ENCODE peak calls at places on chromosomes 1 and 21, in six cellular contexts. One of them, this sample, is unnamed.

GRCh38 chr21:34840693-34841092 is 171.9 kb downstream of the CLIC6 start:
- DNase-seq in transverse colon: no peak
- DNase-seq in A673: no peak
- DNase-seq in H7: no peak
- DNase-seq in GM23248: no peak
- DNase-seq in epithelial cell of proximal tubule: no peak
- DNase-seq in this sample: no peak

GRCh38 chr1:97200627-97201026 is 479.0 kb downstream of the PTBP2 start:
- DNase-seq in epithelial cell of proximal tubule: no peak
- DNase-seq in H7: no peak
- DNase-seq in GM23248: no peak
- DNase-seq in transverse colon: no peak
- DNase-seq in A673: no peak
- DNase-seq in this sample: no peak

GRCh38 chr21:29232601-29233541 is 65.9 kb upstream of the BACH1 start:
- DNase-seq in H7: no peak
- DNase-seq in epithelial cell of proximal tubule: peak; percentile 56
- DNase-seq in GM23248: peak; percentile 85
- DNase-seq in transverse colon: no peak
- DNase-seq in A673: peak; percentile 61
- DNase-seq in this sample: peak; percentile 61

GRCh38 chr1:44038876-44039657 is 7.8 kb upstream of the SLC6A9 start:
- DNase-seq in transverse colon: no peak
- DNase-seq in epithelial cell of proximal tubule: no peak
- DNase-seq in GM23248: peak; percentile 61
- DNase-seq in A673: no peak
- DNase-seq in H7: no peak
- DNase-seq in this sample: peak; percentile 24

GRCh38 chr1:184878602-184879001 is 95.7 kb downstream of the NIBAN1 start:
- DNase-seq in GM23248: no peak
- DNase-seq in transverse colon: no peak
- DNase-seq in A673: no peak
- DNase-seq in H7: no peak
- DNase-seq in epithelial cell of proximal tubule: no peak
- DNase-seq in this sample: no peak

GRCh38 chr1:21294266-21295058 is 4.2 kb upstream of the ECE1 start:
- DNase-seq in epithelial cell of proximal tubule: no peak
- DNase-seq in H7: no peak
- DNase-seq in transverse colon: peak; percentile 80
- DNase-seq in A673: no peak
- DNase-seq in GM23248: peak; percentile 67
- DNase-seq in this sample: no peak

GRCh38 chr1:109786107-109786470 is 22.4 kb upstream of the EPS8L3 start:
- DNase-seq in GM23248: no peak
- DNase-seq in epithelial cell of proximal tubule: no peak
- DNase-seq in H7: no peak
- DNase-seq in A673: no peak
- DNase-seq in transverse colon: peak; percentile 8
- DNase-seq in this sample: no peak

GRCh38 chr1:35461966-35462651 is 95.1 kb downstream of the KIAA0319L start:
- DNase-seq in A673: no peak
- DNase-seq in GM23248: no peak
- DNase-seq in epithelial cell of proximal tubule: no peak
- DNase-seq in transverse colon: no peak
- DNase-seq in H7: no peak
- DNase-seq in this sample: no peak

GRCh38 chr1:221089803-221090202 is 210.6 kb downstream of the HLX start:
- DNase-seq in GM23248: no peak
- DNase-seq in H7: no peak
- DNase-seq in epithelial cell of proximal tubule: no peak
- DNase-seq in A673: no peak
- DNase-seq in transverse colon: no peak
- DNase-seq in this sample: no peak

GRCh38 chr1:16067127-16067768 is 6.2 kb downstream of the FAM131C start:
- DNase-seq in transverse colon: peak; percentile 49
- DNase-seq in GM23248: no peak
- DNase-seq in epithelial cell of proximal tubule: peak; percentile 48
- DNase-seq in A673: no peak
- DNase-seq in H7: peak; percentile 80
- DNase-seq in this sample: no peak

GRCh38 chr21:32844653-32845443 is 73.3 kb upstream of the PAXBP1 start:
- DNase-seq in A673: peak; percentile 80
- DNase-seq in GM23248: peak; percentile 95
- DNase-seq in H7: no peak
- DNase-seq in epithelial cell of proximal tubule: no peak
- DNase-seq in transverse colon: no peak
- DNase-seq in this sample: peak; percentile 74

GRCh38 chr1:199033709-199034108 is 394.9 kb downstream of the PTPRC start:
- DNase-seq in epithelial cell of proximal tubule: no peak
- DNase-seq in A673: no peak
- DNase-seq in GM23248: no peak
- DNase-seq in transverse colon: no peak
- DNase-seq in H7: no peak
- DNase-seq in this sample: no peak

GRCh38 chr1:156615946-156616345 is 3.3 kb upstream of the HAPLN2 start:
- DNase-seq in transverse colon: no peak
- DNase-seq in epithelial cell of proximal tubule: no peak
- DNase-seq in GM23248: no peak
- DNase-seq in A673: no peak
- DNase-seq in H7: no peak
- DNase-seq in this sample: no peak

GRCh38 chr1:37593726-37594125 is 2.0 kb downstream of the GNL2 start:
- DNase-seq in A673: no peak
- DNase-seq in epithelial cell of proximal tubule: no peak
- DNase-seq in transverse colon: no peak
- DNase-seq in H7: no peak
- DNase-seq in GM23248: no peak
- DNase-seq in this sample: no peak

GRCh38 chr1:37599940-37600339 is 4.2 kb upstream of the GNL2 start:
- DNase-seq in GM23248: no peak
- DNase-seq in H7: no peak
- DNase-seq in transverse colon: no peak
- DNase-seq in epithelial cell of proximal tubule: no peak
- DNase-seq in A673: no peak
- DNase-seq in this sample: no peak

GRCh38 chr1:37595440-37596181 is at the start of gene GNL2:
- DNase-seq in epithelial cell of proximal tubule: peak; percentile 54
- DNase-seq in transverse colon: peak; percentile 98
- DNase-seq in A673: peak; percentile 97
- DNase-seq in GM23248: peak; percentile 100
- DNase-seq in H7: peak; percentile 98
- DNase-seq in this sample: peak; percentile 94

GRCh38 chr1:37601441-37601840 is 5.7 kb upstream of the GNL2 start:
- DNase-seq in transverse colon: no peak
- DNase-seq in GM23248: no peak
- DNase-seq in epithelial cell of proximal tubule: no peak
- DNase-seq in H7: no peak
- DNase-seq in A673: no peak
- DNase-seq in this sample: no peak

GRCh38 chr1:37596182-37596667 is 488 bp upstream of the GNL2 start:
- DNase-seq in A673: no peak
- DNase-seq in GM23248: no peak
- DNase-seq in transverse colon: no peak
- DNase-seq in H7: no peak
- DNase-seq in epithelial cell of proximal tubule: no peak
- DNase-seq in this sample: no peak
- H3K4me3 ChIP-seq in A673: peak overlapping the region; percentile 84
- H3K4me3 ChIP-seq in GM23248: peak overlapping the region; percentile 99
- H3K4me3 ChIP-seq in transverse colon: peak overlapping the region; percentile 75
- H3K4me3 ChIP-seq in H7: peak overlapping the region; percentile 93
- H3K4me3 ChIP-seq in epithelial cell of proximal tubule: peak overlapping the region; percentile 83
- H3K4me3 ChIP-seq in this sample: peak overlapping the region; percentile 73

GRCh38 chr1:116986531-116987255 is 14.9 kb upstream of the CD101 start:
- DNase-seq in transverse colon: no peak
- DNase-seq in epithelial cell of proximal tubule: no peak
- DNase-seq in A673: no peak
- DNase-seq in H7: no peak
- DNase-seq in GM23248: no peak
- DNase-seq in this sample: no peak
- H3K4me3 ChIP-seq in transverse colon: no peak overlapping the region
- H3K4me3 ChIP-seq in epithelial cell of proximal tubule: no peak overlapping the region
- H3K4me3 ChIP-seq in A673: no peak overlapping the region
- H3K4me3 ChIP-seq in H7: no peak overlapping the region
- H3K4me3 ChIP-seq in GM23248: no peak overlapping the region
- H3K4me3 ChIP-seq in this sample: no peak overlapping the region

GRCh38 chr1:113124366-113124765 is 51.4 kb downstream of the LRIG2 start:
- DNase-seq in epithelial cell of proximal tubule: no peak
- DNase-seq in H7: no peak
- DNase-seq in GM23248: no peak
- DNase-seq in transverse colon: no peak
- DNase-seq in A673: no peak
- DNase-seq in this sample: peak; percentile 47

GRCh38 chr1:113125469-113125868 is 52.5 kb downstream of the LRIG2 start:
- DNase-seq in A673: no peak
- DNase-seq in epithelial cell of proximal tubule: no peak
- DNase-seq in transverse colon: no peak
- DNase-seq in GM23248: no peak
- DNase-seq in H7: no peak
- DNase-seq in this sample: no peak

GRCh38 chr1:113129529-113130185 is 56.7 kb downstream of the LRIG2 start:
- DNase-seq in H7: no peak
- DNase-seq in epithelial cell of proximal tubule: no peak
- DNase-seq in transverse colon: no peak
- DNase-seq in A673: no peak
- DNase-seq in GM23248: no peak
- DNase-seq in this sample: no peak

GRCh38 chr1:113126207-113126606 is 53.2 kb downstream of the LRIG2 start:
- DNase-seq in A673: no peak
- DNase-seq in epithelial cell of proximal tubule: no peak
- DNase-seq in transverse colon: no peak
- DNase-seq in GM23248: no peak
- DNase-seq in H7: no peak
- DNase-seq in this sample: no peak

DNA sequence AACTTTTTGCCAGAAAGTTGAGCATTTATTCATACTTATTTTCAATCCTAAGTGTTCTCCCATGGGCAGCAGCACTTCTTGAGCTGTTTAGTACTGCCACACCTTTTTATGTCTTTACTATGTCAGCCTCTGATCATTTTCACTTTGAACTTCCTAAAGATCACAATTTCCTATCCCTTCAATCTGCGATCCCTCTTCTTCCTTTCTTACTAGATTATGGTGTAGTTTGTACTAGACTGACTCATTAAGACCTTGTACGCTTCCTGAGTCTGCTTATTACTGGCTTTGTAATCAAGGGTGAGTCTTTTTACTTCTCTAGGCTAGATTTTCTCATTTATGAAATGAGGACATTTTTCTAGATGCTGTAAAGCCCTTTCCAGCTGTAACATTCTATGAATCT is 55.1 kb downstream of the LRIG2 start:
- DNase-seq in GM23248: no peak
- DNase-seq in A673: no peak
- DNase-seq in H7: no peak
- DNase-seq in epithelial cell of proximal tubule: no peak
- DNase-seq in transverse colon: no peak
- DNase-seq in this sample: no peak
- H3K4me3 ChIP-seq in GM23248: no peak overlapping the region
- H3K4me3 ChIP-seq in A673: no peak overlapping the region
- H3K4me3 ChIP-seq in H7: no peak overlapping the region
- H3K4me3 ChIP-seq in epithelial cell of proximal tubule: no peak overlapping the region
- H3K4me3 ChIP-seq in transverse colon: no peak overlapping the region
- H3K4me3 ChIP-seq in this sample: no peak overlapping the region

DNA sequence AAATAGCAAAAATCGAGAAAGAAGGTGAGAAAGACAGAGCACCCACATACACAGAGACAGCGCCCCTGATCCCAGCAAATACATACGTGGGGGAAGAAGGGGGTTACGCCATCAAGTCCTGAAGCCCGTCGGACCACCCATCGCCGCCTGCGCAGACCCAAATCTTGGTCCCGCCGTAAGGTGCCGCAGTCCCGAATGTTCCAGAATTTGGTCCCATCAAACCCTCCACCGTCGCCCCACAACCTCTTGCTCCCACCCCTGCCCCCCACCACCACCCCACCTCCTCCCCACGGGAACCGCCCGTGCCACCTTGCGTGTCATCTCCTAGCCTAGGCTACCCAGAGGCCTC is 71.7 kb downstream of the CD46 start:
- DNase-seq in H7: no peak
- DNase-seq in epithelial cell of proximal tubule: no peak
- DNase-seq in GM23248: no peak
- DNase-seq in A673: no peak
- DNase-seq in transverse colon: no peak
- DNase-seq in this sample: no peak
- H3K4me3 ChIP-seq in H7: no peak overlapping the region
- H3K4me3 ChIP-seq in epithelial cell of proximal tubule: peak overlapping the region; percentile 85
- H3K4me3 ChIP-seq in GM23248: peak overlapping the region; percentile 61
- H3K4me3 ChIP-seq in A673: no peak overlapping the region
- H3K4me3 ChIP-seq in transverse colon: peak overlapping the region; percentile 76
- H3K4me3 ChIP-seq in this sample: peak overlapping the region; percentile 70